ENCODE peak calls at places on chromosomes 2 and 18, in seven cellular contexts. P is esophagus squamous epithelium, U is transverse colon, M is HFF-Myc, L is BJ, Y is astrocyte of the cerebellum, D is stomach. N is an unnamed sample.
A peak's percentile ranks its signal among the peaks of the same experiment; 100 is the strongest.

GRCh38 chr2:176508984-176509383 is 239.7 kb downstream of the MTX2 start:
- DNase-seq in U (no peak), D (no peak), M (no peak), L (no peak), P (no peak), Y (peak; percentile 53), N (no peak)

GRCh38 chr18:41113885-41114482 is 841.0 kb upstream of the PIK3C3 start:
- DNase-seq in D (no peak), P (no peak), U (no peak), Y (peak; percentile 70), M (no peak), L (no peak), N (peak; percentile 40)

GRCh38 chr18:7174359-7175107 is 56.4 kb upstream of the LRRC30 start:
- DNase-seq in U (no peak), M (no peak), Y (no peak), P (no peak), L (no peak), D (no peak), N (no peak)

GRCh38 chr2:55296393-55296792 is 27.4 kb upstream of the MTIF2 start:
- DNase-seq in M (no peak), L (no peak), D (no peak), U (no peak), P (no peak), Y (no peak), N (no peak)

GRCh38 chr2:239257511-239257937 is 143.3 kb downstream of the HDAC4 start:
- DNase-seq in U (no peak), M (peak; percentile 49), D (no peak), P (no peak), Y (peak; percentile 75), L (peak; percentile 76), N (peak; percentile 80)

GRCh38 chr2:45607701-45608100 is 3.4 kb downstream of the SRBD1 start:
- DNase-seq in L (no peak), M (no peak), Y (no peak), U (no peak), D (no peak), P (no peak), N (no peak)

GRCh38 chr2:100884145-100884621 is 64.2 kb downstream of the NPAS2 start:
- DNase-seq in P (no peak), M (no peak), U (no peak), Y (no peak), L (no peak), D (no peak), N (no peak)

GRCh38 chr2:215423928-215424540 is 11.8 kb downstream of the FN1 start:
- DNase-seq in Y (no peak), P (no peak), M (no peak), D (no peak), U (no peak), L (no peak), N (no peak)

GRCh38 chr2:69774984-69775982 is 33.3 kb downstream of the ANXA4 start:
- DNase-seq in M (no peak), D (no peak), L (no peak), P (no peak), Y (no peak), U (no peak), N (no peak)

GRCh38 chr18:55903911-55904310 is 315.9 kb upstream of the TCF4 start:
- DNase-seq in U (no peak), M (no peak), D (no peak), Y (no peak), L (no peak), P (no peak), N (no peak)

GRCh38 chr2:18883626-18884456 is 294.5 kb upstream of the NT5C1B start:
- DNase-seq in L (no peak), D (no peak), P (no peak), M (no peak), U (no peak), Y (no peak), N (no peak)

GRCh38 chr2:197096649-197097048 is 170.1 kb upstream of the PGAP1 start:
- DNase-seq in D (no peak), Y (no peak), M (no peak), U (no peak), P (no peak), L (no peak), N (no peak)

GRCh38 chr2:9844581-9844980 is 1.3 kb downstream of the TAF1B start:
- DNase-seq in Y (peak; percentile 35), L (no peak), D (no peak), U (no peak), P (no peak), M (peak; percentile 31), N (no peak)

GRCh38 chr18:8706981-8707940 is 1.9 kb downstream of the MTCL1 start:
- DNase-seq in U (no peak), Y (no peak), D (peak; percentile 59), M (peak; percentile 66), P (no peak), L (no peak), N (no peak)

GRCh38 chr18:13452851-13453524 is 234.4 kb downstream of the LDLRAD4 start:
- DNase-seq in L (no peak), U (no peak), P (no peak), D (peak; percentile 18), Y (no peak), M (no peak), N (no peak)

DNA sequence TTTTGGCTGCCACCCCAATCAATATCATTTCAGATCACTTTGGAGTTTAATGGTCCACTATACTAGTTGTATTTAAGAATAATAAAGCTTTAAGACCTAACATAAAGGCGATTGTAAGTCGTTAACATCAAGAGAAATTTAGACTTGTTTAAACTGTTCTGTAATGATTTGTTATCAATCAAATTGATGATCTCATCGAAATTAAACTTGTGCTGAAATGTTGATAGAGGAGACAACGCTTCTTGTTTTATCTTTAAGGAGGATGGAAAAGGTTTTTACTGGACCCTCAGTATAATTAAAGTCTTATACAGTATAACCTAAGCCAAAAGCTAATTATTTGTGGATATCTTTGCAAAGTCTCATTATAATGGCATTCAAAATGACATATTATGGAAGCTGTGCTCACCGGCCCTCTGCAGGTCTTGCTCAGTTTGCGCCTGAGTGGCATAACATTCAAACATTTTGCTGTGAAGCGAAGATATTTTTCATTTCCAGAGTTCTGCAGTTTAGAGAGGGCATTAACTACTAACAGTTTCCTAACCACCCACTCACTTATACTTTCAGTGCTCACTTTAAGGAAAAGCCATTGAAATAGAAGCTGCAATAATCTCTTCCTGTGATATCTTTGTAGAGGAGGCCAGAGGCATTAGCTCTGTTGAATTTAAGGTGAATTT is 1.4 kb upstream of the SERTAD2 start:
- DNase-seq in P (no peak), Y (no peak), D (no peak), U (no peak), M (no peak), L (no peak), N (no peak)
- TF ChIP-seq CTCF in P (no peak), Y (peak; percentile 48), D (no peak), U (peak; percentile 14), M (peak; percentile 11), L (peak; percentile 51), N (peak; percentile 43)

GRCh38 chr18:46700026-46700425 is 43.0 kb upstream of the LOXHD1 start:
- DNase-seq in M (no peak), L (no peak), Y (no peak), P (no peak), D (no peak), U (no peak), N (no peak)
- TF ChIP-seq CTCF in M (no peak), L (no peak), Y (no peak), P (no peak), D (no peak), U (no peak), N (no peak)

DNA sequence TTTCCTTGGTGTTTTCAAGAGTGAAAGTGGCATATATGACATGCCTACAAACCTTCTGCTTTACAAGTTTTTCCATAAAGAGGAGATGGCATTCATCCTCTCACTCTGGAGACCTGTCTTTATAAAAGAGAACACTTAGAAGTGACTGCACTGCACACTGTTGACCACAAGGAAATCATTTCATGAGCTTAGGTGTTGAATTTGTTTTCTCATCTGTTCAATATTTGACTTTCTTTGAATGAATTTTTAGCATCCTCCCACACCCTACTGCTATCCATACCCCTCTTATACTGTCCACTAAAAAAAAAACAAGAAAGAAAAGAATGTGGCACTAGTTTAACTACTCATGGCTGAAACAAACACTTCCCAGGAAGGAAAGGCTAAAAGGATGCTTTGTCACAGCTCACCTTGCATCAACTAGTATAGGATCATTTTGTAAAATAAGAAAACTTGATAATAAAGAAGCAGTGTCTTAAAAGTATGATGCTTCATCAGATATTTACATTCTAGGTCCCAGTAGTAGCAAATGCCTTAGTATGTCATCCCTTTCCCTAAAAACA is 83.0 kb downstream of the ACVR1 start:
- DNase-seq in M (no peak), P (no peak), U (no peak), Y (no peak), L (no peak), D (no peak), N (no peak)
- TF ChIP-seq CTCF in M (peak; percentile 4), P (no peak), U (peak; percentile 20), Y (peak; percentile 36), L (peak; percentile 32), D (no peak), N (peak; percentile 23)

GRCh38 chr18:31679806-31680793 is 4.3 kb downstream of the B4GALT6 start:
- DNase-seq in P (no peak), M (no peak), L (no peak), Y (no peak), U (no peak), D (no peak), N (no peak)

GRCh38 chr18:31683106-31683505 is 1.3 kb downstream of the B4GALT6 start:
- DNase-seq in Y (no peak), U (no peak), P (no peak), D (no peak), L (no peak), M (no peak), N (no peak)

GRCh38 chr18:31678425-31678824 is 6.0 kb downstream of the B4GALT6 start:
- DNase-seq in L (no peak), D (no peak), P (no peak), M (no peak), Y (no peak), U (no peak), N (no peak)

GRCh38 chr18:31679133-31679731 is 5.1 kb downstream of the B4GALT6 start:
- DNase-seq in D (no peak), U (no peak), P (no peak), M (no peak), Y (no peak), L (no peak), N (no peak)

DNA sequence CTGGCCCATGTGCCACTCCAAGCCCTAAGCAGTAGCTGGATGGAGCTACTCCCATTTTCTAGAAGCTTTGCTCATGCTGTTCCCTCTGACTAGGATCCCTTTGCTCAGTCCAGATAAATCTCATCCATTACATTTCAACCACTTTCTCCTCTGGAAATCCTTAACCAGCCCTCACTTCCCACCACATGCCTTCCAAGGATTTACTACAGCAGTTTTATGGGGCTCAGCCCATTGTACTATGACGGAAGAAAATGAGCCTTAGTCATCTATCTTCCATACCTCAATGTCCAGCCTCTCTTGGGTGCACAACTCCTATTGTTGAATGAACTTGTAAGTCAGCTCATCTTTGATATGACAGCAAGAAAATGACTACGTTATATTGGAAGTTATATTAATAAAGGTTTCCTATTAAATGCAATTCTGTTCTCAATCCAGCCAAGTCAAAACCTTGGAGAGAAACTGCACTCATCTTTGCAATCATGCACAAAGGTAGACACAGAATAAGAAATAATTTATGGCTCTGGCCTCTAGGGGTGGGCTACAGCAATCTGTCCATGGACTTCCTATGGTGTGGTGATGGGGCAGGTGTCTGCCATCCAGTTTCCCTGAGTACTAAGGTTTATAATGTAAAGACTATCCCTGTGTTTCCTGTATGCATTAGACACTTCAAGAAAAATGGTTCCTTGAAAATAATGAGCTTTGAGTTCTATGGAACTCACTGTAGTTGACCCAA is 3.4 kb downstream of the B4GALT6 start:
- DNase-seq in D (no peak), M (no peak), U (no peak), L (no peak), P (no peak), Y (no peak), N (no peak)
- TF ChIP-seq CTCF in D (no peak), M (no peak), U (no peak), L (no peak), P (no peak), Y (peak; percentile 27), N (no peak)

GRCh38 chr2:124027182-124027581 is 2.1 kb downstream of the CNTNAP5 start:
- DNase-seq in Y (no peak), M (peak; percentile 0), D (peak; percentile 27), L (no peak), P (no peak), U (no peak), N (no peak)
- TF ChIP-seq CTCF in Y (peak; percentile 56), M (peak; percentile 39), D (no peak), L (peak; percentile 61), P (peak; percentile 37), U (peak; percentile 50), N (peak; percentile 7)